ENCODE peak calls at places on chromosomes 4 and X, in seven cellular contexts. D, X, U, H, N, T and S are unnamed samples.

GRCh38 chrX:20063716-20064351 is 52.9 kb downstream of the MAP7D2 start:
- DNase-seq in D (peak), U (no peak), H (no peak), X (peak), T (no peak), N (no peak), S (no peak)

GRCh38 chrX:118657413-118657812 is 70.0 kb upstream of the IL13RA1 start:
- DNase-seq in N (no peak), D (no peak), H (no peak), U (no peak), T (no peak), X (no peak), S (no peak)

GRCh38 chrX:71928856-71929255 is 18.2 kb downstream of the NHSL2 start:
- DNase-seq in X (no peak), T (no peak), N (no peak), H (no peak), U (no peak), D (no peak), S (no peak)

GRCh38 chrX:31255310-31256033 is 183.6 kb upstream of the FTHL17 start:
- DNase-seq in H (no peak), U (no peak), D (no peak), X (no peak), T (no peak), N (no peak), S (no peak)

GRCh38 chr4:19478791-19479190 is 772.9 kb upstream of the SLIT2 start:
- DNase-seq in H (no peak), D (no peak), X (peak), U (no peak), N (peak), T (no peak), S (no peak)

GRCh38 chr4:83074086-83074704 is 39.2 kb downstream of the COPS4 start:
- DNase-seq in N (peak), X (peak), T (peak), H (peak), D (peak), U (no peak), S (peak)

GRCh38 chr4:109559625-109559982 is 442 bp upstream of the MCUB start:
- DNase-seq in N (no peak), X (no peak), T (peak), U (no peak), H (no peak), D (peak), S (peak)

GRCh38 chrX:119410027-119410819 is 11.1 kb downstream of the SLC25A43 start:
- DNase-seq in T (peak), D (peak), X (peak), N (peak), U (no peak), H (no peak), S (no peak)

GRCh38 chrX:70878925-70879324 is 29.6 kb downstream of the TEX11 start:
- DNase-seq in X (no peak), H (no peak), U (no peak), N (no peak), T (no peak), D (no peak), S (no peak)

GRCh38 chr4:20676773-20677172 is 23.5 kb upstream of the PACRGL start:
- DNase-seq in U (no peak), N (no peak), X (no peak), H (no peak), T (no peak), D (no peak), S (no peak)

GRCh38 chr4:142886566-142886965 is 40.5 kb upstream of the INPP4B start:
- DNase-seq in H (no peak), X (no peak), D (peak), U (no peak), N (no peak), T (peak), S (no peak)

GRCh38 chrX:154411981-154412340 is 622 bp downstream of the TAFAZZIN start:
- DNase-seq in X (peak), H (no peak), D (peak), T (peak), U (no peak), N (peak), S (peak)

GRCh38 chrX:81338924-81339323 is 137.0 kb downstream of the SH3BGRL start:
- DNase-seq in U (no peak), T (no peak), N (no peak), H (no peak), X (no peak), D (no peak), S (no peak)

GRCh38 chrX:81337805-81338204 is 135.9 kb downstream of the SH3BGRL start:
- DNase-seq in H (no peak), U (no peak), N (no peak), D (no peak), T (no peak), X (no peak), S (no peak)

DNA sequence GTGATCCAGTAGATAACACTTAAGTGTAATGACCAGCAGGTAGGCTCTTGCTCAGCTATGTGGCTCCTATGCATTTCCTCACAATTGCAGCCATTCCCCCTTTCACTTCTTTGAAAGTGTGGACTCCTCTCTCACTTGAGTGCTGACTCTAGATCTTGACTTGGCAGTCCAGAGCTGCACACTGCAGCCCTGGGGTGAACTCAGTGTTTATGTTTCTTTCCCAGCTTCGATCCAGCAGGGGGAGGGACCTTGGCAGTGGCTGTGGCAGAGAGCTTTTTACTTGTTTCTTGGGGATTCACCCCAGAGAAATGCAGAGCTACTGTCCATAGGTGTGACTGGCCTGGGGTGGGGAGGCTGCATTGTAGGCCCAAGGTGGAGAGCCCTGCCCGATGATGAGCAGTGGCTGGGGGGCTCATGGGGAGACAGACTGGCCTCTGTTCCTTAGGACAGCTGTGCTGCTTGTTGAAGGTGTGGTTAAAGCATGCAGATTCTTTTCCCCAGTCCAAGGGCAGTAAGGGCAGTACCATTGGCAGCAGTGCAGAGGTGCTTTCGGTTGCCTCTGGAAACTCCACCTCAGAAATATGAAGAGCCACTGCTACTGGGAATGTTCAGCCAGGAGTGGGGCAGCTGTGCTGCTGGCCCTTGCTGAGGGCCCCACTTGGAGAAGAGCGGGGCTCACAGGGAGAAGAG is 134.7 kb downstream of the SH3BGRL start:
- DNase-seq in N (peak), T (no peak), X (peak), U (no peak), D (peak), H (no peak), S (no peak)
- H2BK5ac ChIP-seq in N (no peak), T (no peak), X (no peak), U (no peak), D (no peak), H (no peak), S (no peak)

GRCh38 chrX:97175147-97175546 is 291.4 kb downstream of the RPA4 start:
- DNase-seq in T (no peak), U (no peak), N (no peak), D (no peak), X (no peak), H (no peak), S (no peak)
- H2BK5ac ChIP-seq in T (no peak), U (no peak), N (no peak), D (no peak), X (no peak), H (no peak), S (no peak)

GRCh38 chr4:38413524-38414341 is 250.3 kb upstream of the KLF3 start:
- DNase-seq in X (no peak), T (no peak), D (no peak), N (no peak), U (no peak), H (no peak), S (no peak)

GRCh38 chr4:38412137-38412536 is 251.9 kb upstream of the KLF3 start:
- DNase-seq in N (no peak), U (no peak), X (no peak), D (no peak), H (no peak), T (no peak), S (no peak)

GRCh38 chr4:38411092-38411491 is 252.9 kb upstream of the KLF3 start:
- DNase-seq in X (no peak), H (no peak), D (no peak), U (no peak), T (peak), N (no peak), S (no peak)

GRCh38 chr4:38406243-38406642 is 257.8 kb upstream of the KLF3 start:
- DNase-seq in H (no peak), D (no peak), T (no peak), U (no peak), N (no peak), X (no peak), S (no peak)

DNA sequence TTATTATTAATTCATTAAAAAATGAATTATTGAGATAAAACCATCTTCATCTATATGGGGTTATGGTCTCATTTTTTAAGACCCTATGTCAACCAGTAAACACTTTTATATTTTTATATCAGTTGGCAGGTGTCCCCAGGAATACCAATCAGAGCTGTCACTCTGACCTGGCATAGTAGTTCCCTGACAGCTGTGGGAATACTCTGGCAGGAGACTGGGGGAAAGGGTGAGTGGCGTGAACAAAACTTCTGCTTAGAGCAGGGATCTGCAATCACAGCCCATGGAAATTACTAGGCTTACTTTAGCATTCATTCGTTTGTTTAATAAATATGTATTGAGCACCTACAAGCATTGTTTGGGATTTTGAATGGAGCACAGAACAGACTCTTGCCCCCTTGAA is 254.1 kb upstream of the KLF3 start:
- DNase-seq in D (no peak), N (no peak), H (no peak), T (no peak), X (no peak), U (no peak), S (no peak)
- H2BK5ac ChIP-seq in D (no peak), N (no peak), H (no peak), T (no peak), X (no peak), U (no peak), S (no peak)

GRCh38 chr4:103424853-103425252 is 226.7 kb upstream of the CENPE start:
- DNase-seq in H (no peak), X (no peak), U (no peak), T (peak), N (peak), D (no peak), S (no peak)
- H2BK5ac ChIP-seq in H (no peak), X (no peak), U (no peak), T (no peak), N (no peak), D (no peak), S (no peak)

GRCh38 chr4:128006592-128006991 is 41.4 kb downstream of the ABHD18 start:
- DNase-seq in T (peak), U (no peak), N (peak), D (no peak), X (peak), H (no peak), S (no peak)

DNA sequence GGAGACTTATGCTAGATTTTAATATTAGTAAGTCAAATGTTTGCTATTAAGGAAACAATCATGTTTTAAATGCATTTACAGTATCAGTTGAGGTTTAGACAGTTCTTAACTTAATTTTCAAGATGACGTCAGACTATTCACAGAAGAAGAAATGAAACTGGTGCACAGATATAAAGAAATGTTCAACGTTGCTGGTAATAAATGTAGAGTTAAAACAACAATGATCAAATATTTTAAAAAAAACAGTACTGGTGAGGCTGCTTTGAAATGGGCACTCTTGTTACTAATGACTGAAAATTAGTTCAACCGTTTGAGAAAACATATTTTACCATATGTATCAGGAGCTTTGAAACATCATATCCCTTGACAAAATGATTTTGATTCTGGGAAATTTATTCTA is 44.2 kb downstream of the ABHD18 start:
- DNase-seq in N (no peak), D (no peak), X (no peak), T (no peak), H (no peak), U (no peak), S (no peak)
- H2BK5ac ChIP-seq in N (no peak), D (no peak), X (no peak), T (no peak), H (no peak), U (no peak), S (no peak)

DNA sequence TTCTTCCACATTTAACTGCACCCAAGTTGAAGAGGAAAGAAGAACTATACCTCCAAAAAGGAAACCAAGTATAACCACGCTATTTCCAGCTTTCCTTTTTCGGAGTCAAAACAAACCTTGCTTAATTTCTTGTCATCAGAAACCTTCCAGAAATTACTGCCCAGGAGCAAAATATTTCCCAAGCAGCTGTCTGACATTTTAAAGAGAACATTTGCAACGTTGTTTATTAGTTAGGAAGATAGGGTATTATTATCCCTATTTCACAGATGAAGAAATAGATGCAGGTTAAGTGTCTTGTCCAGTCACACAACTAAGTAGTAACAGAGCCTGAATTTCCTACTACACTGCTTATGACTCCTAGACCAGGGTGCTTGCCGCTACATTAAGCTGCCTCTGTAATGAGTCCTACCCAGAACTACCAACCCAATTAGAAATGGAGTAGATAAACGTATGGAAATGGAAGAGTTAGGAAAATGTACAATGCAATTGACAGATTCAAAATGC is 2.2 kb upstream of the ACSL4 start:
- DNase-seq in D (no peak), H (no peak), N (no peak), T (peak), U (no peak), X (no peak), S (no peak)
- H2BK5ac ChIP-seq in D (no peak), H (no peak), N (no peak), T (no peak), U (no peak), X (no peak), S (no peak)